ENCODE peak calls at places on chromosomes 7 and 10, in four cellular contexts. H, Z, Y and K are unnamed samples.

GRCh38 chr10:75528392-75528791 is 97.0 kb downstream of the LRMDA start:
- DNase-seq in H (no peak), Z (no peak), Y (no peak), K (no peak)

GRCh38 chr7:119756687-119757086 is 516.3 kb upstream of the KCND2 start:
- DNase-seq in H (no peak), Z (peak), Y (no peak), K (no peak)

GRCh38 chr10:49082767-49083166 is 32.6 kb downstream of the VSTM4 start:
- DNase-seq in H (no peak), Z (no peak), Y (no peak), K (no peak)

GRCh38 chr7:24401628-24402593 is 117.9 kb downstream of the NPY start:
- DNase-seq in H (no peak), Z (peak), Y (no peak), K (no peak)

GRCh38 chr10:77318739-77319138 is 318.9 kb downstream of the KCNMA1 start:
- DNase-seq in H (no peak), Z (no peak), Y (no peak), K (no peak)

GRCh38 chr7:155746188-155746587 is 66.1 kb downstream of the SHH start:
- DNase-seq in H (no peak), Z (no peak), Y (no peak), K (no peak)

GRCh38 chr7:101363196-101363733 is 590 bp downstream of the COL26A1 start:
- DNase-seq in H (no peak), Z (no peak), Y (no peak), K (no peak)

GRCh38 chr10:70925377-70926214 is 37.2 kb upstream of the PCBD1 start:
- DNase-seq in H (peak), Z (peak), Y (no peak), K (peak)

GRCh38 chr7:6198687-6199595 is 73.5 kb downstream of the CYTH3 start:
- DNase-seq in H (no peak), Z (no peak), Y (no peak), K (no peak)

GRCh38 chr10:79139124-79139835 is 70.5 kb downstream of the ZMIZ1 start:
- DNase-seq in H (no peak), Z (no peak), Y (no peak), K (no peak)

GRCh38 chr10:116269612-116270011 is 3.4 kb downstream of the GFRA1 start:
- DNase-seq in H (no peak), Z (no peak), Y (no peak), K (no peak)

GRCh38 chr7:98314469-98314868 is 33.0 kb downstream of the BRI3 start:
- DNase-seq in H (no peak), Z (no peak), Y (no peak), K (no peak)

GRCh38 chr7:123621707-123622106 is 20.1 kb downstream of the ASB15 start:
- DNase-seq in H (no peak), Z (peak), Y (no peak), K (no peak)

GRCh38 chr10:78727251-78727650 is 341.5 kb upstream of the ZMIZ1 start:
- DNase-seq in H (no peak), Z (no peak), Y (no peak), K (no peak)

GRCh38 chr10:86217386-86218080 is 149.1 kb downstream of the GRID1 start:
- DNase-seq in H (no peak), Z (no peak), Y (no peak), K (no peak)

GRCh38 chr10:124575107-124576035 is 113.7 kb downstream of the LHPP start:
- DNase-seq in H (no peak), Z (no peak), Y (no peak), K (no peak)

GRCh38 chr10:12348341-12348869 is 942 bp upstream of the CAMK1D start:
- DNase-seq in H (no peak), Z (no peak), Y (no peak), K (no peak)

GRCh38 chr7:7221602-7222038 is 39.3 kb downstream of the C1GALT1 start:
- DNase-seq in H (no peak), Z (no peak), Y (no peak), K (peak)

GRCh38 chr7:134468475-134468874 is 9.6 kb upstream of the AKR1B1 start:
- DNase-seq in H (no peak), Z (no peak), Y (no peak), K (no peak)

GRCh38 chr10:116779076-116779687 is 36.8 kb upstream of the HSPA12A start:
- DNase-seq in H (no peak), Z (no peak), Y (no peak), K (no peak)

GRCh38 chr7:138663741-138664710 is 37.1 kb downstream of the SVOPL start:
- DNase-seq in H (peak), Z (peak), Y (no peak), K (peak)